ENCODE peak calls at places on chromosome 2, in eight cellular contexts. One of them, this sample, is unnamed.

GRCh38 chr2:161992526-161992925 is 81.5 kb downstream of the DPP4 start:
- DNase-seq in activated naive CD4-positive, alpha-beta T cell treated with anti-CD3 and anti-CD28 coated beads for 36 hours: peak
- DNase-seq in progenitor cell of endocrine pancreas: no peak
- DNase-seq in NCI-H1436: no peak
- DNase-seq in neural crest cell: no peak
- DNase-seq in GM12865: peak
- DNase-seq in T47D: no peak
- DNase-seq in M059J: peak
- DNase-seq in this sample: no peak

GRCh38 chr2:11371099-11371937 is 26.9 kb upstream of the ROCK2 start:
- DNase-seq in progenitor cell of endocrine pancreas: no peak
- DNase-seq in T47D: no peak
- DNase-seq in neural crest cell: no peak
- DNase-seq in M059J: no peak
- DNase-seq in activated naive CD4-positive, alpha-beta T cell treated with anti-CD3 and anti-CD28 coated beads for 36 hours: no peak
- DNase-seq in GM12865: no peak
- DNase-seq in NCI-H1436: no peak
- DNase-seq in this sample: no peak

GRCh38 chr2:73133566-73134227 is 20.9 kb upstream of the RAB11FIP5 start:
- DNase-seq in T47D: no peak
- DNase-seq in progenitor cell of endocrine pancreas: no peak
- DNase-seq in activated naive CD4-positive, alpha-beta T cell treated with anti-CD3 and anti-CD28 coated beads for 36 hours: no peak
- DNase-seq in M059J: peak
- DNase-seq in GM12865: no peak
- DNase-seq in NCI-H1436: no peak
- DNase-seq in neural crest cell: no peak
- DNase-seq in this sample: no peak

GRCh38 chr2:177489719-177490301 is 97.2 kb downstream of the AGPS start:
- DNase-seq in NCI-H1436: no peak
- DNase-seq in M059J: peak
- DNase-seq in T47D: peak
- DNase-seq in activated naive CD4-positive, alpha-beta T cell treated with anti-CD3 and anti-CD28 coated beads for 36 hours: no peak
- DNase-seq in GM12865: peak
- DNase-seq in neural crest cell: no peak
- DNase-seq in progenitor cell of endocrine pancreas: no peak
- DNase-seq in this sample: no peak

GRCh38 chr2:235747868-235748144 is 254.0 kb downstream of the AGAP1 start:
- DNase-seq in activated naive CD4-positive, alpha-beta T cell treated with anti-CD3 and anti-CD28 coated beads for 36 hours: no peak
- DNase-seq in M059J: peak
- DNase-seq in T47D: peak
- DNase-seq in GM12865: no peak
- DNase-seq in NCI-H1436: no peak
- DNase-seq in progenitor cell of endocrine pancreas: no peak
- DNase-seq in neural crest cell: no peak
- DNase-seq in this sample: no peak

GRCh38 chr2:62000538-62000937 is 95.1 kb downstream of the COMMD1 start:
- DNase-seq in NCI-H1436: no peak
- DNase-seq in progenitor cell of endocrine pancreas: no peak
- DNase-seq in T47D: no peak
- DNase-seq in GM12865: no peak
- DNase-seq in activated naive CD4-positive, alpha-beta T cell treated with anti-CD3 and anti-CD28 coated beads for 36 hours: no peak
- DNase-seq in neural crest cell: no peak
- DNase-seq in M059J: no peak
- DNase-seq in this sample: no peak

GRCh38 chr2:56001992-56002391 is 78.4 kb upstream of the EFEMP1 start:
- DNase-seq in T47D: no peak
- DNase-seq in M059J: no peak
- DNase-seq in NCI-H1436: no peak
- DNase-seq in activated naive CD4-positive, alpha-beta T cell treated with anti-CD3 and anti-CD28 coated beads for 36 hours: no peak
- DNase-seq in progenitor cell of endocrine pancreas: no peak
- DNase-seq in GM12865: no peak
- DNase-seq in neural crest cell: no peak
- DNase-seq in this sample: no peak

GRCh38 chr2:133768261-133769021 is 200.2 kb upstream of the NCKAP5 start:
- DNase-seq in activated naive CD4-positive, alpha-beta T cell treated with anti-CD3 and anti-CD28 coated beads for 36 hours: no peak
- DNase-seq in T47D: no peak
- DNase-seq in progenitor cell of endocrine pancreas: no peak
- DNase-seq in M059J: peak
- DNase-seq in GM12865: no peak
- DNase-seq in NCI-H1436: no peak
- DNase-seq in neural crest cell: no peak
- DNase-seq in this sample: no peak

GRCh38 chr2:37544617-37545031 is 126.8 kb downstream of the CDC42EP3 start:
- DNase-seq in M059J: peak
- DNase-seq in NCI-H1436: no peak
- DNase-seq in activated naive CD4-positive, alpha-beta T cell treated with anti-CD3 and anti-CD28 coated beads for 36 hours: no peak
- DNase-seq in neural crest cell: no peak
- DNase-seq in progenitor cell of endocrine pancreas: no peak
- DNase-seq in T47D: no peak
- DNase-seq in GM12865: peak
- DNase-seq in this sample: no peak

GRCh38 chr2:180699657-180700361 is 280.6 kb upstream of the UBE2E3 start:
- DNase-seq in NCI-H1436: no peak
- DNase-seq in neural crest cell: no peak
- DNase-seq in GM12865: no peak
- DNase-seq in M059J: peak
- DNase-seq in progenitor cell of endocrine pancreas: no peak
- DNase-seq in activated naive CD4-positive, alpha-beta T cell treated with anti-CD3 and anti-CD28 coated beads for 36 hours: no peak
- DNase-seq in T47D: no peak
- DNase-seq in this sample: no peak

GRCh38 chr2:26706616-26707473 is 14.3 kb downstream of the KCNK3 start:
- DNase-seq in activated naive CD4-positive, alpha-beta T cell treated with anti-CD3 and anti-CD28 coated beads for 36 hours: no peak
- DNase-seq in neural crest cell: no peak
- DNase-seq in NCI-H1436: no peak
- DNase-seq in T47D: no peak
- DNase-seq in progenitor cell of endocrine pancreas: peak
- DNase-seq in GM12865: no peak
- DNase-seq in M059J: no peak
- DNase-seq in this sample: no peak

GRCh38 chr2:229407170-229407569 is 136.1 kb upstream of the PID1 start:
- DNase-seq in GM12865: no peak
- DNase-seq in neural crest cell: no peak
- DNase-seq in NCI-H1436: no peak
- DNase-seq in activated naive CD4-positive, alpha-beta T cell treated with anti-CD3 and anti-CD28 coated beads for 36 hours: no peak
- DNase-seq in progenitor cell of endocrine pancreas: no peak
- DNase-seq in M059J: peak
- DNase-seq in T47D: peak
- DNase-seq in this sample: peak

GRCh38 chr2:27772804-27773203 is 1.3 kb downstream of the MRPL33 start:
- DNase-seq in T47D: no peak
- DNase-seq in GM12865: no peak
- DNase-seq in progenitor cell of endocrine pancreas: no peak
- DNase-seq in activated naive CD4-positive, alpha-beta T cell treated with anti-CD3 and anti-CD28 coated beads for 36 hours: no peak
- DNase-seq in M059J: no peak
- DNase-seq in neural crest cell: no peak
- DNase-seq in NCI-H1436: no peak
- DNase-seq in this sample: no peak

GRCh38 chr2:241963223-241963622 is 93.7 kb downstream of the RTP5 start:
- DNase-seq in GM12865: no peak
- DNase-seq in progenitor cell of endocrine pancreas: no peak
- DNase-seq in M059J: no peak
- DNase-seq in neural crest cell: no peak
- DNase-seq in NCI-H1436: no peak
- DNase-seq in T47D: no peak
- DNase-seq in activated naive CD4-positive, alpha-beta T cell treated with anti-CD3 and anti-CD28 coated beads for 36 hours: no peak
- DNase-seq in this sample: no peak

GRCh38 chr2:162524192-162524591 is 180.3 kb downstream of the GCA start:
- DNase-seq in neural crest cell: no peak
- DNase-seq in T47D: peak
- DNase-seq in activated naive CD4-positive, alpha-beta T cell treated with anti-CD3 and anti-CD28 coated beads for 36 hours: no peak
- DNase-seq in progenitor cell of endocrine pancreas: no peak
- DNase-seq in M059J: peak
- DNase-seq in NCI-H1436: no peak
- DNase-seq in GM12865: no peak
- DNase-seq in this sample: no peak

GRCh38 chr2:144015036-144015435 is 504.9 kb downstream of the ZEB2 start:
- DNase-seq in neural crest cell: no peak
- DNase-seq in GM12865: no peak
- DNase-seq in T47D: peak
- DNase-seq in NCI-H1436: no peak
- DNase-seq in M059J: no peak
- DNase-seq in activated naive CD4-positive, alpha-beta T cell treated with anti-CD3 and anti-CD28 coated beads for 36 hours: no peak
- DNase-seq in progenitor cell of endocrine pancreas: no peak
- DNase-seq in this sample: peak

GRCh38 chr2:61439241-61440002 is 31.5 kb downstream of the USP34 start:
- DNase-seq in NCI-H1436: no peak
- DNase-seq in neural crest cell: no peak
- DNase-seq in M059J: no peak
- DNase-seq in activated naive CD4-positive, alpha-beta T cell treated with anti-CD3 and anti-CD28 coated beads for 36 hours: no peak
- DNase-seq in T47D: no peak
- DNase-seq in progenitor cell of endocrine pancreas: no peak
- DNase-seq in GM12865: no peak
- DNase-seq in this sample: no peak

GRCh38 chr2:3185256-3185655 is 192.4 kb downstream of the EIPR1 start:
- DNase-seq in M059J: no peak
- DNase-seq in T47D: no peak
- DNase-seq in progenitor cell of endocrine pancreas: no peak
- DNase-seq in GM12865: no peak
- DNase-seq in neural crest cell: no peak
- DNase-seq in activated naive CD4-positive, alpha-beta T cell treated with anti-CD3 and anti-CD28 coated beads for 36 hours: no peak
- DNase-seq in NCI-H1436: no peak
- DNase-seq in this sample: no peak

GRCh38 chr2:70003093-70003830 is 41.8 kb upstream of the ASPRV1 start:
- DNase-seq in GM12865: no peak
- DNase-seq in M059J: no peak
- DNase-seq in progenitor cell of endocrine pancreas: no peak
- DNase-seq in NCI-H1436: no peak
- DNase-seq in T47D: no peak
- DNase-seq in neural crest cell: no peak
- DNase-seq in activated naive CD4-positive, alpha-beta T cell treated with anti-CD3 and anti-CD28 coated beads for 36 hours: no peak
- DNase-seq in this sample: no peak

GRCh38 chr2:136696438-136696837 is 68.9 kb upstream of the THSD7B start:
- DNase-seq in neural crest cell: no peak
- DNase-seq in NCI-H1436: no peak
- DNase-seq in T47D: no peak
- DNase-seq in GM12865: no peak
- DNase-seq in activated naive CD4-positive, alpha-beta T cell treated with anti-CD3 and anti-CD28 coated beads for 36 hours: no peak
- DNase-seq in progenitor cell of endocrine pancreas: no peak
- DNase-seq in M059J: no peak
- DNase-seq in this sample: no peak

GRCh38 chr2:19198376-19198775 is 160.0 kb downstream of the OSR1 start:
- DNase-seq in GM12865: no peak
- DNase-seq in M059J: no peak
- DNase-seq in progenitor cell of endocrine pancreas: no peak
- DNase-seq in T47D: no peak
- DNase-seq in activated naive CD4-positive, alpha-beta T cell treated with anti-CD3 and anti-CD28 coated beads for 36 hours: no peak
- DNase-seq in neural crest cell: no peak
- DNase-seq in NCI-H1436: no peak
- DNase-seq in this sample: no peak